ENCODE peak calls at places on chromosomes 7 and 10, in five cellular contexts. M is K562, S is HepG2, P is SK-N-SH, V is GM12878. F is an unnamed sample.

GRCh38 chr7:137086896-137087295 is 218.4 kb downstream of the CHRM2 start:
- DNase-seq in P (no peak), M (no peak), S (no peak), V (no peak), F (no peak)

GRCh38 chr7:159050703-159051102 is 94.0 kb downstream of the VIPR2 start:
- DNase-seq in S (no peak), M (no peak), V (no peak), P (no peak), F (no peak)

GRCh38 chr7:113824117-113824823 is 94.5 kb downstream of the PPP1R3A start:
- DNase-seq in M (no peak), S (no peak), P (no peak), V (no peak), F (no peak)

GRCh38 chr10:103599907-103600306 is 106.4 kb downstream of the NEURL1 start:
- DNase-seq in P (no peak), S (no peak), M (no peak), V (no peak), F (no peak)

GRCh38 chr7:76072243-76073148 is 24.6 kb downstream of the MDH2 start:
- DNase-seq in M (no peak), P (peak), S (no peak), V (no peak), F (no peak)

GRCh38 chr10:38094158-38094922 is at the start of gene ZNF37A:
- DNase-seq in V (peak), S (peak), P (peak), M (peak), F (peak)

GRCh38 chr7:148262721-148263229 is 327.8 kb upstream of the C7orf33 start:
- DNase-seq in M (peak), V (no peak), P (peak), S (peak), F (peak)

GRCh38 chr10:50452603-50453002 is 171.2 kb downstream of the SGMS1 start:
- DNase-seq in V (no peak), S (no peak), P (no peak), M (no peak), F (no peak)

GRCh38 chr10:80517416-80518142 is 20.1 kb upstream of the SH2D4B start:
- DNase-seq in P (no peak), M (no peak), V (no peak), S (no peak), F (no peak)

GRCh38 chr10:113493195-113493594 is 59.7 kb upstream of the HABP2 start:
- DNase-seq in V (no peak), S (no peak), M (no peak), P (no peak), F (no peak)

GRCh38 chr7:28955723-28956607 is 2.2 kb downstream of the TRIL start:
- DNase-seq in S (peak), P (peak), M (no peak), V (no peak), F (no peak)

GRCh38 chr7:22935269-22935668 is 78.7 kb downstream of the HYCC1 start:
- DNase-seq in M (no peak), S (no peak), P (no peak), V (no peak), F (no peak)

GRCh38 chr7:105612806-105613205 is 31.5 kb upstream of the EFCAB10 start:
- DNase-seq in V (no peak), S (no peak), P (no peak), M (no peak), F (no peak)

GRCh38 chr7:148905093-148905666 is 21.1 kb upstream of the EZH2 start:
- DNase-seq in V (no peak), P (no peak), M (no peak), S (no peak), F (no peak)

GRCh38 chr7:84548366-84549085 is 353.9 kb upstream of the SEMA3A start:
- DNase-seq in P (no peak), S (no peak), M (no peak), V (no peak), F (no peak)

GRCh38 chr10:8013011-8013410 is 41.5 kb upstream of the GATA3 start:
- DNase-seq in M (no peak), S (no peak), V (no peak), P (no peak), F (no peak)

GRCh38 chr10:1009071-1009494 is 16.6 kb downstream of the IDI2 start:
- DNase-seq in V (no peak), S (no peak), P (peak), M (peak), F (no peak)

GRCh38 chr7:157690058-157690832 is 353.4 kb downstream of the DNAJB6 start:
- DNase-seq in P (peak), M (no peak), V (no peak), S (no peak), F (no peak)

GRCh38 chr10:91551856-91552255 is 81.0 kb downstream of the PPP1R3C start:
- DNase-seq in S (peak), P (peak), M (peak), V (no peak), F (peak)

GRCh38 chr10:54262726-54263125 is 538.3 kb downstream of the PCDH15 start:
- DNase-seq in V (no peak), S (no peak), M (no peak), P (no peak), F (no peak)

GRCh38 chr7:116431783-116432182 is 67.8 kb upstream of the CAV2 start:
- DNase-seq in P (no peak), V (no peak), M (no peak), S (no peak), F (no peak)

GRCh38 chr7:31192996-31193395 is 140.9 kb downstream of the ADCYAP1R1 start:
- DNase-seq in V (no peak), S (peak), M (peak), P (peak), F (peak)

GRCh38 chr10:101960879-101961395 is 95.0 kb downstream of the ARMH3 start:
- DNase-seq in S (no peak), V (no peak), M (no peak), P (no peak), F (no peak)

GRCh38 chr7:154795437-154795836 is 207.5 kb downstream of the PAXIP1 start:
- DNase-seq in P (no peak), S (no peak), V (no peak), M (no peak), F (no peak)

GRCh38 chr10:102504976-102505300 is 1.2 kb downstream of the SUFU start:
- DNase-seq in P (no peak), M (no peak), S (no peak), V (no peak), F (no peak)

GRCh38 chr10:131573256-131574215 is 262.0 kb upstream of the TCERG1L start:
- DNase-seq in P (no peak), M (no peak), V (no peak), S (no peak), F (no peak)

GRCh38 chr10:103917326-103918052 is 495 bp downstream of the STN1 start:
- DNase-seq in P (no peak), M (no peak), S (peak), V (no peak), F (no peak)

GRCh38 chr10:5591336-5591824 is 66.6 kb downstream of the CALML3 start:
- DNase-seq in P (no peak), V (no peak), M (no peak), S (peak), F (no peak)

GRCh38 chr7:13132314-13132713 is 444.9 kb downstream of the ARL4A start:
- DNase-seq in V (no peak), M (no peak), S (no peak), P (no peak), F (no peak)

GRCh38 chr10:31774291-31774900 is 154.2 kb downstream of the ARHGAP12 start:
- DNase-seq in S (no peak), P (peak), V (no peak), M (no peak), F (no peak)

GRCh38 chr10:88791924-88792323 is 10.6 kb upstream of the LIPM start:
- DNase-seq in S (peak), M (no peak), P (peak), V (peak), F (peak)

GRCh38 chr7:107860981-107861652 is 29.9 kb upstream of the DLD start:
- DNase-seq in P (no peak), M (no peak), S (no peak), V (no peak), F (no peak)

GRCh38 chr7:141558544-141559183 is 7.5 kb downstream of the AGK start:
- DNase-seq in M (no peak), V (peak), P (no peak), S (no peak), F (no peak)

GRCh38 chr7:87148332-87148955 is 3.8 kb upstream of the DMTF1 start:
- DNase-seq in S (no peak), M (no peak), P (peak), V (no peak), F (peak)

DNA sequence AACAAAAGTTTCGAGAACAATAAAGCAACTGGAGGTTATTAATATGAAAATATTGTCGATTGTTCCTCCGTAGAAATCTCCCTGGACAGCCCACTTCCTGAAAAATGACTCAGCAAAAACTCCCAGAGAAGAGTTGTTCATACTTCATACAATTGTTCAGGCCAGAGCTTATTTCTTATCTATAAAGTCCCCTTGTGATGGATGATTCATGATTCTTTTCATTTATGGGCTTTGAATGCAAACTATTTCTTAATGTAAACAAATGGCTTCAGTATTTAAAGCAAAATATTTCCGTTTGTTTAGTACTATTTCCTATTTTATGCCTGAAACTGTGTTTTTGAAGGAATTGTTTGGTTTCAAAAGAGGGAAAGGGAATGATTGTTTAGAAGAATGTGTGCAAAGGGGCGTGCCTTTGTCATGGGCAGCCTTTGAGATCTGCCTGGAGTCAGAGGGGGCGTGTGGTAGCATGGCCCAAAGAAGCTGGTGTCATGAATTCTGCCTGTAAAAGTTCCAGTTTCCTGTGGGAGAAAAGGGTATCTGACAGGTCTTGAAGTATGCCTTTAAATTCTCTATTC is 26.2 kb upstream of the EXOC6 start:
- DNase-seq in P (no peak), S (peak), V (no peak), M (peak), F (no peak)
- TF ChIP-seq ZBTB33 in P (no peak), S (no peak), V (no peak), M (no peak), F (no peak)

DNA sequence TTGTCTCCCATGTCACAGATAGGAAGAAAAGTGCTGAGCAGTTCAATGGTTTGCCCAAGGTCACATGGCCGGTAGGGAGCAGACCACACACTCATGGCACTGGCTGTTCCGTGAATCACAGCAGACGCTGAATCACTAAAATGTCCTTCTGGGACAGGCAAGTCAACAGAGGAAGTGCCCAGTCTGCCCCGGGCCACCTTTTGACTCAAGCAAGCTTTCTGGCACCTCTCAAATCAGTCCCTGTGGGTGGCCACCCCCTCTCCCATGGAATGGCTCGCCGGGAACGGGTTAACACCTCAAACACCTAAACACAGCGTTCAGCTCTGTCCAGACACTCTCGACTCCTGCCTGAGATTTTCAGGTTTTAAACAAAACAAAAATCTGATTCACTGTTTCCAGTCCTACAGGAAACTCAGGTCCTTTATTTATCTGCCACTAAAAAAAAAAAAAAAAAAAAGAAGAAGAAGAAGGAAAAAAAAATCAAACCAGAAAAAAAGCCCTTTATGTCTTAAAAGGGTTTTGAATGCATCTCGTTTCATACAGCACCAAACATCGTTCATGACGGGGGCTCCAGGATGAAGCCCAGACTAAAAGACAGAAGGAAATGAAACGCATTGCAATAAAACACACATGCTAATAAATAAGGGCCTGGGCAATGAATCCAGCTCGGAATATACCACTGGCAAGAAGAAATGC is 15.4 kb downstream of the CARD11 start:
- DNase-seq in M (no peak), V (no peak), S (no peak), P (peak), F (no peak)
- TF ChIP-seq ZBTB33 in M (no peak), V (no peak), S (no peak), P (no peak), F (no peak)

GRCh38 chr7:100590077-100590737 is 4.1 kb downstream of the FBXO24 start:
- DNase-seq in P (no peak), V (no peak), S (no peak), M (no peak), F (no peak)
- TF ChIP-seq ZBTB33 in P (no peak), V (no peak), S (no peak), M (no peak), F (no peak)

GRCh38 chr10:6850452-6850851 is 270.4 kb upstream of the PRKCQ start:
- DNase-seq in M (no peak), P (no peak), S (no peak), V (no peak), F (no peak)
- TF ChIP-seq ZBTB33 in M (no peak), P (no peak), S (no peak), V (no peak), F (no peak)

GRCh38 chr7:101915000-101915399 is 97.6 kb downstream of the CUX1 start:
- DNase-seq in V (no peak), S (no peak), M (no peak), P (peak), F (no peak)
- TF ChIP-seq ZBTB33 in V (no peak), S (peak), M (peak), P (no peak), F (no peak)

DNA sequence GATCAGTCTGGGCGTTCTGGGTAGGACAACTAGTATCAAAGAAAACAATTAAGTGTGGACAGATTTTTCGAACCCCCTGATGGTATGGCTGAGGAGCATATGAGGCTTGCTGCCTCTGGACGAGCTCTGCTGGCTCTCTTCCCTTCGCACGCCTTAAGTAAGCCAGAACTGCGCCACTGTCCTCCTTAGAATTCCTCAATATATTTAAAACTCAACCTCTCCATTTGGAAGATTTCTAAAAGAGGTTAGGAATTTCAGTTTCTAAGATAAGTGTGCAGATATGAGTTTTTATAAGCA is 9.3 kb upstream of the EDRF1 start:
- DNase-seq in M (no peak), P (no peak), V (no peak), S (no peak), F (no peak)
- TF ChIP-seq ZBTB33 in M (no peak), P (no peak), V (no peak), S (no peak), F (no peak)